ENCODE peak calls at places on chromosome 2, in four cellular contexts. R, T, U and N are unnamed samples.
A peak's percentile ranks its signal among the peaks of the same experiment; 100 is the strongest.

GRCh38 chr2:197198890-197199289 is 111.7 kb downstream of the ANKRD44 start:
- DNase-seq in R (no peak), T (no peak), U (peak; percentile 97), N (peak; percentile 54)

GRCh38 chr2:206443735-206444527 is 599 bp downstream of the ADAM23 start:
- DNase-seq in R (peak; percentile 3), T (peak; percentile 68), U (peak; percentile 6), N (peak; percentile 35)

GRCh38 chr2:197092431-197092830 is 165.9 kb upstream of the PGAP1 start:
- DNase-seq in R (no peak), T (no peak), U (no peak), N (no peak)

GRCh38 chr2:165624139-165624803 is 154.8 kb downstream of the CSRNP3 start:
- DNase-seq in R (no peak), T (no peak), U (no peak), N (no peak)

GRCh38 chr2:61536086-61536722 is 2.0 kb downstream of the XPO1 start:
- DNase-seq in R (no peak), T (no peak), U (peak; percentile 31), N (no peak)

GRCh38 chr2:30732376-30732775 is 74.9 kb downstream of the CAPN13 start:
- DNase-seq in R (no peak), T (no peak), U (no peak), N (no peak)

GRCh38 chr2:71716697-71717624 is 263.6 kb downstream of the DYSF start:
- DNase-seq in R (peak; percentile 17), T (no peak), U (no peak), N (peak; percentile 49)

GRCh38 chr2:158580760-158581159 is 124.0 kb downstream of the PKP4 start:
- DNase-seq in R (no peak), T (no peak), U (no peak), N (peak; percentile 6)

GRCh38 chr2:33272001-33272400 is 204.4 kb upstream of the RASGRP3 start:
- DNase-seq in R (no peak), T (no peak), U (peak; percentile 89), N (no peak)

GRCh38 chr2:106165064-106165463 is 29.0 kb downstream of the UXS1 start:
- DNase-seq in R (no peak), T (peak; percentile 79), U (no peak), N (no peak)

GRCh38 chr2:162934191-162934590 is 95.6 kb upstream of the KCNH7 start:
- DNase-seq in R (no peak), T (no peak), U (no peak), N (no peak)

GRCh38 chr2:61658841-61659780 is 121.0 kb upstream of the XPO1 start:
- DNase-seq in R (peak; percentile 42), T (peak; percentile 91), U (peak; percentile 80), N (peak; percentile 21)

GRCh38 chr2:190809139-190809764 is 71.4 kb upstream of the GLS start:
- DNase-seq in R (no peak), T (no peak), U (no peak), N (peak; percentile 13)

GRCh38 chr2:150491943-150492342 is 4.5 kb upstream of the RND3 start:
- DNase-seq in R (no peak), T (no peak), U (no peak), N (peak; percentile 38)

GRCh38 chr2:173589604-173590277 is 235.1 kb downstream of the CDCA7 start:
- DNase-seq in R (no peak), T (peak; percentile 20), U (no peak), N (peak; percentile 94)

GRCh38 chr2:209277444-209277843 is 146.4 kb upstream of the MAP2 start:
- DNase-seq in R (no peak), T (peak; percentile 9), U (no peak), N (no peak)

GRCh38 chr2:113981404-113982134 is 91.7 kb downstream of the ACTR3 start:
- DNase-seq in R (no peak), T (no peak), U (no peak), N (no peak)

GRCh38 chr2:240215676-240216051 is 75.2 kb upstream of the OTOS start:
- DNase-seq in R (no peak), T (no peak), U (no peak), N (no peak)

GRCh38 chr2:63827749-63828148 is 13.9 kb upstream of the UGP2 start:
- DNase-seq in R (no peak), T (no peak), U (no peak), N (peak; percentile 73)

GRCh38 chr2:218401834-218402370 is 2.2 kb downstream of the CTDSP1 start:
- DNase-seq in R (no peak), T (no peak), U (no peak), N (no peak)

GRCh38 chr2:113760400-113760799 is 4.0 kb upstream of the SLC35F5 start:
- DNase-seq in R (no peak), T (no peak), U (no peak), N (no peak)

GRCh38 chr2:235034270-235035135 is 82.7 kb downstream of the SH3BP4 start:
- DNase-seq in R (no peak), T (no peak), U (no peak), N (no peak)

GRCh38 chr2:174059875-174060226 is 94.7 kb upstream of the SP3 start:
- DNase-seq in R (no peak), T (no peak), U (no peak), N (peak; percentile 74)

GRCh38 chr2:101753207-101753616 is 55.7 kb downstream of the MAP4K4 start:
- DNase-seq in R (no peak), T (no peak), U (no peak), N (no peak)

GRCh38 chr2:867296-867695 is 83.4 kb upstream of the SNTG2 start:
- DNase-seq in R (no peak), T (no peak), U (no peak), N (no peak)

GRCh38 chr2:171432206-171432968 is 1.4 kb downstream of the METTL8 start:
- DNase-seq in R (no peak), T (no peak), U (no peak), N (no peak)
- H2AFZ ChIP-seq in R (peak overlapping the region; percentile 95), T (no peak overlapping the region), U (peak overlapping the region; percentile 94), N (no peak overlapping the region)

DNA sequence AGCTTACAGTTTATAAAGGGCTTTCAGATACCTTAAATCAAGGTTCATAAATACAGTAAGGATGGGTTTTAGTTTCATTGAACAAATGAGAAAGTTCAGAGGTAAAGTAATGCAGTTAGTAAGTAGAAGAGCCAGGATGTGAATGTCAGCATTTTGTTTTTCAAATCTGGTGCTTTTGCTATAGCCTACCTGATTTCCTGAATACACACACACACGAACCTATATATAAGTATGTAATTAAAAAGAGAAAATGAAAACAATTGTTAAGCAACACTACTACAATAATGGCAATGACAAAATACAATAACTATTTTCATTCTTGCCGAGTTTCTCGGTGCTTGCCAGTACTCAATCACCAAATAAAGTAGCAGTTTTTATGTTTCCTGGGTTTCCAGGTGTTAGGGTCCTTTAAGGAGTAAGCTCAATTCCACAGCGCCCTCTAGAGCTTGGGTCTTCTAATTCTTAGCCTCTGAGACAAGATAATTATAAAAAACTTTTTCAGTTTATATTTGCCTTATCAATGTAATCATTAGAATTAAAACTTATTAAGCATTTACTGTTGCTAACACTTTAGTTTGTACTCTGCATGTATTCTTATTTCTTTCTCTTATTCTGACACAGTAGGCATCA is 512.9 kb upstream of the ACVR2A start:
- DNase-seq in R (no peak), T (peak; percentile 90), U (peak; percentile 47), N (peak; percentile 42)
- TF ChIP-seq CTCF in R (peak; percentile 13), T (peak; percentile 74), U (peak; percentile 80), N (peak; percentile 61)

DNA sequence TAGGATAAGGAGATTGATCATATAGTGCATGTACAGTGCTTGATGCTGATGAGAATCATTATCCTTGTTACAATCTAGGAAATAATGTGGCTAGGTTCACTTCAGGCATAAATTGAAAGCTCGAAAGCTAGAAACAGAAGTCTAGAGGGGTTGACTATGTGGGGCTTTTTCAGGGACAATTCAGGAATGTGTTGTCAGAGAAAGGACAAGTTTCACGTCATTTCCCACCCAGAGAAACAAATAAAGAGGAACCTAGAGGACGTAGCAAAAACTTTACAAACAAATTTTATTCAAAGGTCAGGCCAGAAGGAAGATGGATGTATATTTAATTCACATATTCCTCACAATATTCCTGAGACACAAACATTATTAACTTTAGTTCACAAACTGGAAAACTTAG is 7.6 kb downstream of the CYRIA start:
- DNase-seq in R (no peak), T (no peak), U (no peak), N (no peak)
- H3K4me1 ChIP-seq in R (peaks cover 8% of the 10 kb centered on the region), T (peaks cover 3% of the 10 kb centered on the region), U (peaks cover 95% of the 10 kb centered on the region), N (peaks cover 2% of the 10 kb centered on the region)

DNA sequence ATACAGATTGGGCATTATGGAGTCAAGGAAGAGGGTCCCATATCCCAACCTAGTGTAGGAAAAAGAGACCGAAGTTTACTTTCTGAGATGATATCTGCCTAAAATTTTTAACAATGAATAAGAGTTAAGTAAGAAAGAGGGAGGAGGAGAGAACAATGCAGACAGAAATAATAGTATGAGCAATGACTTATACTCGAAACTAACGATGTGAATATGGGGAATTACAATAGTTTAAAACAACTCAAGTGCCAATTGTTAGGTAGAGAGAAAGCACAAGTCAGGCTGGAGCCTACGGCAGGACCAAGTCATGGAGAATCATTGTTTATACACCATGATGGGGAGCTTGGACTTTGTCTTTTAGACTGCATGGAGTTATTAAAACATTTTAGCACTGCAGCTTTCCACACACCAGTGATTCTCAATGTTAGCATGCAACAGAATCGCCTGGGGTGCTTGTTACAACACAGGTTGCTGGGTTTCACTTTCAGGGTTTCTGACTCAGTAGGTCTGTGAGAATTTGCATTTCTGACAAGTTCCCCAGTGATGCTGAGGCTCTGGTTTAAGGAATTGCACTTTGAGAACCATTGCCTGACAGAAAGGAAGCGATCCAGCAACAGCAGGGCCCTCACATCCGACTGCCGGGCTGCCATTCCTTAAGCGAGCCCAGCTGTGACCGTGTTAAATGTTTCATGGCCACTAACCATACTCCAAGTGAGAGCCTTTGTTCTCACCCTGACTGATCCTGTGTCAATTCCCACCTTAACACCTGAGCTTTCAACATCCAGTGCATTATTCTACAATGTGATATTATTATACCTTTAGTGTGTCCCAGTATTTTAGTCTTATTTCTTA is 511.3 kb downstream of the DCDC2C start:
- DNase-seq in R (no peak), T (no peak), U (no peak), N (no peak)
- H2AFZ ChIP-seq in R (no peak overlapping the region), T (no peak overlapping the region), U (no peak overlapping the region), N (no peak overlapping the region)

GRCh38 chr2:130744287-130745117 is 10.8 kb upstream of the AMER3 start:
- DNase-seq in R (no peak), T (peak; percentile 8), U (no peak), N (no peak)

GRCh38 chr2:130743278-130743677 is 12.1 kb upstream of the AMER3 start:
- DNase-seq in R (no peak), T (no peak), U (no peak), N (no peak)

GRCh38 chr2:130736487-130736886 is 7.6 kb downstream of the GPR148 start:
- DNase-seq in R (no peak), T (no peak), U (no peak), N (no peak)

GRCh38 chr2:130737592-130737991 is 8.7 kb downstream of the GPR148 start:
- DNase-seq in R (no peak), T (no peak), U (no peak), N (no peak)

GRCh38 chr2:130740671-130741070 is 11.8 kb downstream of the GPR148 start:
- DNase-seq in R (no peak), T (peak; percentile 8), U (no peak), N (no peak)
- TF ChIP-seq CTCF in R (no peak), T (no peak), U (no peak), N (no peak)

DNA sequence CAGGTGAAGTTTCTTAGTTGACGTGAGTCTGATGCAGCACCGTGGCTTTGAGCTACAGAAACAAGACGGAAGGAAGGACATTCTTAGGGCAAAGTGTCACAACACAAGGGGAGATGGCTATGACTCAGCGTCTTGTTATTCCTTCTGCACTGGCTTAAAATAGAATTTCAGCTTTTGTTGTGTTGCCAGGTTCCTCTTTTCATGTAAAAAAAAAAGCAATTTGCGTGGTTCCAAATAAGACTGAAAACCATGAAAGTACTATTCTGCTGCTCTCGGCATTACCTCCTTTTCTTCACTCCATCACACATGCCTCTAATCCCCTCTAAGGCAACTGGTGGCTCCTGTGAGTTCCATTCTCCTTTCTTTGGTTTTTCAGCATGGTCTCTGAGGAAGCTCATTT is 150.1 kb downstream of the ANTXR1 start:
- DNase-seq in R (no peak), T (no peak), U (no peak), N (peak; percentile 55)
- H3K4me1 ChIP-seq in R (no peaks in the 10 kb centered on the region), T (peaks cover 19% of the 10 kb centered on the region), U (no peaks in the 10 kb centered on the region), N (peaks cover 46% of the 10 kb centered on the region)